ENCODE peak calls at places on chromosomes 11 and 22, in four cellular contexts. K is HepG2, N is HCT116, E is endothelial cell of umbilical vein. C is an unnamed sample.

GRCh38 chr11:42524534-42525227 is 787.1 kb upstream of the API5 start:
- DNase-seq in E (peak), K (peak), N (no peak), C (peak)

GRCh38 chr11:116333193-116333592 is 439.6 kb downstream of the BUD13 start:
- DNase-seq in N (no peak), K (no peak), E (no peak), C (no peak)

GRCh38 chr22:35629406-35630234 is 12.5 kb upstream of the MB start:
- DNase-seq in N (peak), K (no peak), E (peak), C (no peak)

GRCh38 chr11:101863361-101863760 is 51.4 kb upstream of the CEP126 start:
- DNase-seq in K (no peak), E (peak), N (no peak), C (no peak)

GRCh38 chr11:124302291-124302690 is 11.5 kb downstream of the OR8D1 start:
- DNase-seq in K (no peak), E (no peak), N (no peak), C (no peak)

GRCh38 chr11:110207089-110207488 is 89.3 kb downstream of the RDX start:
- DNase-seq in N (no peak), E (no peak), K (no peak), C (no peak)

GRCh38 chr11:47510231-47510630 is 42.7 kb downstream of the CELF1 start:
- DNase-seq in K (no peak), N (no peak), E (no peak), C (no peak)

GRCh38 chr22:45284705-45285305 is at the start of gene UPK3A:
- DNase-seq in N (peak), E (peak), K (no peak), C (no peak)

GRCh38 chr22:43923191-43923590 is 414 bp upstream of the PNPLA3 start:
- DNase-seq in N (no peak), E (peak), K (no peak), C (no peak)

GRCh38 chr11:22703561-22703960 is 37.1 kb downstream of the GAS2 start:
- DNase-seq in E (peak), K (peak), N (no peak), C (no peak)

GRCh38 chr11:21545701-21546100 is 647.2 kb upstream of the ANO5 start:
- DNase-seq in N (no peak), E (no peak), K (no peak), C (peak)

GRCh38 chr22:37985751-37986281 is 1.5 kb upstream of the SOX10 start:
- DNase-seq in E (no peak), K (no peak), N (no peak), C (no peak)

GRCh38 chr22:26546282-26546681 is 34.0 kb upstream of the TFIP11 start:
- DNase-seq in K (no peak), E (no peak), N (no peak), C (no peak)

GRCh38 chr11:68314886-68315580 is 2.6 kb downstream of the LRP5 start:
- DNase-seq in K (peak), N (peak), E (peak), C (no peak)

GRCh38 chr22:19788661-19789225 is 28.2 kb downstream of the TBX1 start:
- DNase-seq in N (no peak), K (no peak), E (no peak), C (no peak)

GRCh38 chr22:30016596-30016995 is 63.7 kb upstream of the HORMAD2 start:
- DNase-seq in N (no peak), K (no peak), E (no peak), C (no peak)

GRCh38 chr22:20412474-20413216 is 18.7 kb downstream of the ZNF74 start:
- DNase-seq in E (no peak), K (no peak), N (no peak), C (no peak)

GRCh38 chr11:103585911-103586310 is 450.5 kb upstream of the DDI1 start:
- DNase-seq in N (no peak), K (no peak), E (no peak), C (no peak)

GRCh38 chr22:24806663-24807001 is 621 bp downstream of the SGSM1 start:
- DNase-seq in E (no peak), N (no peak), K (no peak), C (no peak)

GRCh38 chr22:39593061-39593930 is 22.7 kb downstream of the CACNA1I start:
- DNase-seq in E (peak), N (no peak), K (no peak), C (no peak)

GRCh38 chr22:21044931-21045584 is 688 bp upstream of the LRRC74B start:
- DNase-seq in N (no peak), E (no peak), K (no peak), C (no peak)

GRCh38 chr11:11841121-11841604 is 609 bp upstream of the USP47 start:
- DNase-seq in E (no peak), K (peak), N (peak), C (no peak)

GRCh38 chr11:118434553-118435232 is 1.6 kb upstream of the KMT2A start:
- DNase-seq in K (no peak), N (no peak), E (peak), C (no peak)

GRCh38 chr11:1206391-1207271 is 16.2 kb upstream of the MUC5B start:
- DNase-seq in E (no peak), K (no peak), N (no peak), C (no peak)

GRCh38 chr11:28123151-28123571 is 15.0 kb downstream of the METTL15 start:
- DNase-seq in K (peak), N (no peak), E (peak), C (no peak)

GRCh38 chr11:19951558-19952083 is 208.7 kb downstream of the DBX1 start:
- DNase-seq in N (peak), K (peak), E (peak), C (no peak)

GRCh38 chr22:31253949-31254348 is 38.3 kb downstream of the PIK3IP1 start:
- DNase-seq in N (no peak), K (peak), E (peak), C (no peak)

GRCh38 chr11:128310005-128310404 is 277.4 kb downstream of the ETS1 start:
- DNase-seq in K (no peak), N (no peak), E (no peak), C (no peak)

GRCh38 chr11:2084721-2085120 is 54.5 kb downstream of the IGF2 start:
- DNase-seq in K (no peak), N (no peak), E (no peak), C (no peak)

GRCh38 chr11:57426439-57426753 is 525 bp downstream of the SLC43A3 start:
- DNase-seq in N (no peak), E (no peak), K (no peak), C (no peak)

GRCh38 chr22:40334899-40335298 is 11.4 kb upstream of the ADSL start:
- DNase-seq in N (no peak), K (no peak), E (no peak), C (no peak)

GRCh38 chr22:41857160-41857859 is 24.4 kb downstream of the SREBF2 start:
- DNase-seq in N (peak), E (peak), K (peak), C (no peak)

GRCh38 chr11:116731821-116732739 is 40.7 kb downstream of the BUD13 start:
- DNase-seq in N (no peak), K (no peak), E (no peak), C (no peak)

GRCh38 chr22:50018608-50019291 is 6.2 kb upstream of the IL17REL start:
- DNase-seq in E (no peak), K (no peak), N (no peak), C (no peak)

DNA sequence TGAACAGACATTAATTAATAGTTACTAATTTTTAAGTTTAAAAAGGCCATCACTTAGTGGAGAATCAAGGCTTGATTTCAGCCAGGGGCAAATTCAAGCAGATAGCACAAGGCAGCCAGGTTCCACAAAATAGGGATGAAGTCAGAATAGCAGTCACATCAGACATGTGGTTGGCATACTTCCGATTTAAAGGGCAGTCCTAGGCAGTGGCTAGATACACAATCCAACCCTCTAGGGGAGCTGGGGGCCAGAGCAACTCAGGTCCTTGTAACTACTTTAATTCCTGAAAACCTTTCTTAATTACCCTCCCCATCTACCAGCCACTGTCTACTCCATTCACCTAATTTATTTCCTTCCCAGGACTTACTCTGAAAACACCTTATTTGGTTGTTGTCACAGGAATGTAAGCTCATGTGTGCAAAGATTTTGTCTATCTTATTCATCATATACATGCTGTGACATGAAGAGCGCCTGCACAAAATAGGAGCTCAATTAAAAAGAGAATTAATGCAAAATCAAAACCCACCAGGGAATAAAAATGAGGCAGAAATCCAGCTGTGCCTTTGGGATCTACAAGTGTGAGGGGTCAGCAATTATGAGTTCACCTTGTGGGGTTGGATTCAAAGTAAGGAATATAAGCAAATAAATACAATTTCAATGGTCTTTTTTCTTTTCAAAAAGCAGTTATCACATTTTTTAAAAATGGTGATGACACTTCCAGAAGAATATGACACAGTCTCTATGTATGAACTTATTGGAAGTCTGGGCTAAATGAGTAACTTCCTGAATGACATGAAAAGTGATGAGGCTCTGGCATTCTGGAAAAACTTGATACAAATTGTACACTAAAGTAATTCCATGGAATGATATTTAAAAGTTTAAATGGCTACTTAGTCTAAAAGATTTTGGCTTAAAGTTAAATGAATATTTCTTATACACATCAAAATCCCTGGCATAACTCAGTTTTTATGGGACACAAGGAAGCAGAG is 53.8 kb downstream of the COPB1 start:
- DNase-seq in K (no peak), N (no peak), E (peak), C (no peak)
- H3K9ac ChIP-seq in K (no peak), N (no peak), E (peak), C (no peak)

GRCh38 chr11:92048415-92048814 is 176.2 kb upstream of the FAT3 start:
- DNase-seq in N (no peak), K (no peak), E (no peak), C (peak)
- TF ChIP-seq POLR2AphosphoS5 in N (no peak), K (no peak), E (no peak), C (no peak)

DNA sequence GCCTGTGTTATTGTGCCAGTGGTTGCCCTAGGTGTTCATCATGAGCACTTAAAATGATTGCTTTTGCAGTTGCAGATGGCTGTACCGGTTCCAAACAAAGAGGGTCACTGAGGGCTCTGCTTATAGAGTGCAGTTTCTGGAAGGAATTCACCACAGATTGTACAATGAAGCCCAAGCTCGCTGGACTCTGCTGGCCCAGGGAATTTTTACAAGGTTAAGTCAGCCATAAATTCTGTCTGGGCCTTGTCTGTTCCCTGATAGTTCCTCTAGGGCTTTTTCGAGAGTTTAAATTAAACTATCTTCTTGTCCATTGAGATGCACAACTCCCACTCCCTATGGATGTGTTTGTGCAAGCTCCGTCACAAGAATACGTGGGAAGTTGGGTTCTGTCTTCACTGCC is 153.7 kb upstream of the TTC12 start:
- DNase-seq in E (no peak), N (no peak), K (no peak), C (no peak)
- H3K9ac ChIP-seq in E (no peak), N (no peak), K (no peak), C (no peak)

GRCh38 chr11:64269380-64270234 is 14.9 kb downstream of the BAD start:
- DNase-seq in E (peak), K (peak), N (peak), C (peak)

GRCh38 chr11:64268028-64268686 is 16.3 kb downstream of the BAD start:
- DNase-seq in N (no peak), K (no peak), E (no peak), C (no peak)

GRCh38 chr11:64266339-64266738 is 15.0 kb downstream of the PLCB3 start:
- DNase-seq in N (no peak), K (no peak), E (no peak), C (no peak)

GRCh38 chr11:64267207-64267945 is 16.0 kb downstream of the PLCB3 start:
- DNase-seq in E (no peak), N (no peak), K (no peak), C (no peak)

GRCh38 chr11:64268687-64269379 is 15.6 kb downstream of the BAD start:
- DNase-seq in K (peak), N (no peak), E (peak), C (no peak)
- TF ChIP-seq POLR2AphosphoS5 in K (no peak), N (peak), E (no peak), C (no peak)

GRCh38 chr11:46238078-46238966 is 39.1 kb upstream of the CREB3L1 start:
- DNase-seq in E (peak), K (no peak), N (no peak), C (no peak)
- H3K9ac ChIP-seq in E (peak), K (no peak), N (peak), C (no peak)

DNA sequence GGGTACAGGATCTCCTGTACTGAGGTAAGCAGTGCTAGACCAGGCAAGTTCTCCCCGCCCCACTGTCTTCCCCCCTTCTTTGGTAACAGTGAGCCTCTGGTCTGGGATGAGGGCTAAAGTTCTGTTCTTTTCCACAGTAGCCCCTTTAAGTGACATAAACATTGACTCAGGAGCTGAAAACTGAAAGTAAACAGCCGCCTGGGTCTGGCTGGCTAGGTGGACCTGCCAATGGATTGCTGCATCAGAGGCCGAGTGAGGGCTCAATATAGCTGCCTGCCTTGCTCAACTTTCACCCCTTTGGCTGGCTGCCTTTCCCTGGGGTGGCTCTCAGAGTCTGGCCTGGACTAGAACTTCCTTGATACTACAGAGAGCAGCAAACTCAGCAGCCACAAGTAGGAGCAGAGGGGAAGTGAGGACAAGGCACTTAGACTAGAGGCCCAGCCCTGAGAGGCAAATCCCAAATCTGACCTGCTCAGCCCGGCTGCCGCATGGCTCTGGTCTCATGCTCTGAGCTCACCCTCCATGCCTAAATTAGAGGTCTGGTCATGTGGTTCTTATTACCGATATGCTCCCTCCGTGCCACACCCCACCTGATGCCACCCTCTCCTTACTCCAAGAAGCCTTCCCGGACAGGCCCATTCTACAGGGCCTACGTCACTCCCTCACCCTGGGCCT is 9.6 kb upstream of the UCP3 start:
- DNase-seq in E (no peak), K (peak), N (no peak), C (no peak)
- TF ChIP-seq POLR2AphosphoS5 in E (no peak), K (peak), N (no peak), C (no peak)

GRCh38 chr11:113314065-113314388 is 356 bp upstream of the TTC12 start:
- DNase-seq in K (no peak), N (no peak), E (no peak), C (no peak)
- H3K9ac ChIP-seq in K (no peak), N (peak), E (no peak), C (no peak)

DNA sequence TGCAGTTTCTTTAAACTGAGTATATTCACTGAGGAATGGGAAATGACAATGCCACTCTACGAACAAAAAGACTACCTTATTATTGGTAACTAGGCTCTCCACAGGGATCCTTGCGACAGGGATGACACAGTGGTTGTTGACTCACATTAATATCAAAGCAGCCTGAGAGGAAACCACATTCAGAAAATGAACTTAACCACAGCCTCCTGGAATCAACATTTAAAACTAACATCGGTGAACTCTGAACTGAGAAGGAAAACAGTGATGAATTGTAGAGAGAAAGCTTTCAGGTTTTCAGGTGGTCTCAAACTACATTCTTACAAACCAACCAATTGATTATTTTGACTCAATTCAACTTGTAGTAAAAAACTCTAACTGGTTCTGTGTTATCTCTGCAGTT is 90.3 kb upstream of the MTMR2 start:
- DNase-seq in N (peak), K (peak), E (no peak), C (no peak)
- TF ChIP-seq POLR2AphosphoS5 in N (no peak), K (no peak), E (no peak), C (no peak)